ENCODE peak calls at places on chromosomes 2 and 18, in eight cellular contexts. O is GM23338, M is OCI-LY7, V is K562, R is body of pancreas, Y is mucosa of descending colon, W is adrenal gland, J is stomach. D is an unnamed sample. For H3K36me3, the result is how much of the 10 kb centered on the place peaks cover.

GRCh38 chr18:63363951-63364350 is 3.1 kb downstream of the KDSR start:
- DNase-seq in O (no peak), M (no peak), V (no peak), R (no peak), Y (no peak), W (no peak), J (no peak), D (no peak)

GRCh38 chr2:192245329-192245728 is 50.6 kb upstream of the TMEFF2 start:
- DNase-seq in O (no peak), M (no peak), V (no peak), R (no peak), Y (no peak), W (no peak), J (no peak), D (no peak)

GRCh38 chr2:177239934-177240600 is 24.5 kb downstream of the NFE2L2 start:
- DNase-seq in O (no peak), M (peak), V (no peak), R (no peak), Y (no peak), W (peak), J (peak), D (peak)

GRCh38 chr18:37492952-37493351 is 72.6 kb downstream of the CELF4 start:
- DNase-seq in O (no peak), M (no peak), V (no peak), R (no peak), Y (no peak), W (no peak), J (no peak), D (no peak)

GRCh38 chr2:134352844-134353243 is 99.0 kb downstream of the MGAT5 start:
- DNase-seq in O (no peak), M (no peak), V (no peak), R (no peak), Y (no peak), W (no peak), J (no peak), D (no peak)

GRCh38 chr2:38750011-38750792 is 959 bp downstream of the SRSF7 start:
- DNase-seq in O (no peak), M (peak), V (peak), R (peak), Y (peak), W (peak), J (peak), D (peak)

GRCh38 chr2:72147971-72148369 is 308 bp upstream of the CYP26B1 start:
- DNase-seq in O (no peak), M (no peak), V (no peak), R (no peak), Y (no peak), W (no peak), J (no peak), D (peak)

GRCh38 chr2:161625314-161625919 is 1.2 kb downstream of the SLC4A10 start:
- DNase-seq in O (peak), M (no peak), V (no peak), R (no peak), Y (peak), W (no peak), J (no peak), D (no peak)

GRCh38 chr18:3995476-3996102 is 459.5 kb downstream of the DLGAP1 start:
- DNase-seq in O (peak), M (peak), V (peak), R (peak), Y (no peak), W (peak), J (peak), D (peak)

GRCh38 chr2:233209117-233209977 is 42.1 kb upstream of the ATG16L1 start:
- DNase-seq in O (peak), M (no peak), V (no peak), R (no peak), Y (no peak), W (no peak), J (no peak), D (no peak)

GRCh38 chr18:12943200-12943599 is 4.6 kb upstream of the SEH1L start:
- DNase-seq in O (no peak), M (no peak), V (no peak), R (no peak), Y (no peak), W (no peak), J (no peak), D (no peak)

GRCh38 chr2:119011162-119011909 is 69.3 kb downstream of the MARCO start:
- DNase-seq in O (peak), M (no peak), V (peak), R (peak), Y (peak), W (peak), J (peak), D (peak)

GRCh38 chr2:46193356-46193755 is 103.9 kb upstream of the EPAS1 start:
- DNase-seq in O (no peak), M (no peak), V (no peak), R (no peak), Y (no peak), W (no peak), J (no peak), D (no peak)

GRCh38 chr2:217940261-217941220 is 62.3 kb downstream of the TNS1 start:
- DNase-seq in O (no peak), M (no peak), V (no peak), R (no peak), Y (peak), W (no peak), J (no peak), D (peak)

GRCh38 chr2:234241656-234242445 is 191.3 kb downstream of the SPP2 start:
- DNase-seq in O (no peak), M (no peak), V (no peak), R (no peak), Y (no peak), W (no peak), J (no peak), D (no peak)

GRCh38 chr2:98565286-98565860 is 42.9 kb downstream of the COA5 start:
- DNase-seq in O (no peak), M (no peak), V (no peak), R (no peak), Y (no peak), W (peak), J (no peak), D (no peak)

GRCh38 chr2:98563394-98563793 is 44.9 kb downstream of the COA5 start:
- DNase-seq in O (no peak), M (no peak), V (no peak), R (no peak), Y (no peak), W (no peak), J (no peak), D (no peak)

GRCh38 chr2:98564541-98565164 is 43.7 kb downstream of the COA5 start:
- DNase-seq in O (no peak), M (no peak), V (no peak), R (no peak), Y (peak), W (no peak), J (no peak), D (no peak)

GRCh38 chr2:98568161-98568956 is 40.0 kb downstream of the COA5 start:
- DNase-seq in O (no peak), M (no peak), V (no peak), R (no peak), Y (no peak), W (no peak), J (no peak), D (no peak)

GRCh38 chr2:98565941-98566340 is 42.4 kb downstream of the COA5 start:
- DNase-seq in O (no peak), M (no peak), V (no peak), R (no peak), Y (no peak), W (no peak), J (no peak), D (no peak)
- H3K36me3 ChIP-seq in O (under half), M (under half), V (under half), R (under half), Y (under half), W (under half), J (under half), D (under half)

GRCh38 chr2:203858176-203858575 is 9.4 kb upstream of the CTLA4 start:
- DNase-seq in O (peak), M (no peak), V (no peak), R (no peak), Y (no peak), W (no peak), J (no peak), D (no peak)
- TF ChIP-seq CTCF in O (peak), M (peak), V (no peak), R (no peak), Y (no peak), W (no peak), J (no peak), D (no peak)

GRCh38 chr18:77078671-77079070 is 53.9 kb downstream of the MBP start:
- DNase-seq in O (no peak), M (no peak), V (no peak), R (no peak), Y (no peak), W (no peak), J (no peak), D (no peak)

GRCh38 chr18:77077401-77077800 is 55.2 kb downstream of the MBP start:
- DNase-seq in O (no peak), M (no peak), V (no peak), R (no peak), Y (no peak), W (no peak), J (no peak), D (no peak)

GRCh38 chr18:77077836-77078456 is 54.6 kb downstream of the MBP start:
- DNase-seq in O (no peak), M (no peak), V (no peak), R (no peak), Y (no peak), W (no peak), J (no peak), D (no peak)

GRCh38 chr18:77080283-77080682 is 52.3 kb downstream of the MBP start:
- DNase-seq in O (no peak), M (peak), V (no peak), R (no peak), Y (no peak), W (no peak), J (no peak), D (no peak)

GRCh38 chr18:77079088-77079487 is 53.5 kb downstream of the MBP start:
- DNase-seq in O (no peak), M (no peak), V (no peak), R (no peak), Y (no peak), W (no peak), J (no peak), D (no peak)
- H3K36me3 ChIP-seq in O (under half), M (under half), V (under half), R (under half), Y (under half), W (under half), J (under half), D (under half)

DNA sequence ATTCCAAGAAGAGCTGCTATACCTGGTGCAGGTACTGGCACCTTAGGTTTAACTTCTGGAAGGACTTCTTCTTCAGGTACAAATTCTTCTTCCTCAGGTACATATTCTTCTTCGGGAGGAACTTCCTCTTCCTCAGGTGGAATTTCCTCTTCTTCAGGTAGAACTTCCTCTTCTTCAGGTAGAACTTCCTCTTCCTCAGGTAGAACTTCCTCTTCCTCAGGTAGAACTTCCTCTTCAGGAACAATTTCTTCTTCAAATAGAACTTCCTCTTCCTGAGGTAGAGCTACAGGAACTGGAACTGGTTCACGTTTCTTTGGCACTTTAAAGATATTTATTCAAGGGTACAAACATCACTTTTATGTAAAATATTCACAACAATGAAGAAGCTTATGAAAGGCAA is 129.6 kb downstream of the TTN start:
- DNase-seq in O (no peak), M (no peak), V (no peak), R (no peak), Y (no peak), W (no peak), J (no peak), D (no peak)
- TF ChIP-seq CTCF in O (no peak), M (no peak), V (no peak), R (no peak), Y (no peak), W (no peak), J (no peak), D (no peak)

GRCh38 chr2:26279886-26280285 is 35.1 kb downstream of the HADHB start:
- DNase-seq in O (no peak), M (no peak), V (no peak), R (no peak), Y (no peak), W (no peak), J (no peak), D (no peak)

GRCh38 chr2:26281226-26281625 is 36.5 kb downstream of the HADHB start:
- DNase-seq in O (no peak), M (no peak), V (no peak), R (no peak), Y (no peak), W (no peak), J (no peak), D (no peak)

GRCh38 chr2:26285931-26286330 is 41.2 kb downstream of the HADHB start:
- DNase-seq in O (no peak), M (no peak), V (no peak), R (no peak), Y (no peak), W (no peak), J (no peak), D (no peak)

GRCh38 chr2:26283606-26284005 is 38.9 kb downstream of the HADHB start:
- DNase-seq in O (no peak), M (no peak), V (no peak), R (no peak), Y (no peak), W (no peak), J (no peak), D (no peak)

GRCh38 chr2:26284132-26284531 is 39.4 kb downstream of the HADHB start:
- DNase-seq in O (no peak), M (no peak), V (no peak), R (no peak), Y (no peak), W (no peak), J (no peak), D (no peak)
- H3K36me3 ChIP-seq in O (under half), M (half or more), V (half or more), R (under half), Y (under half), W (under half), J (half or more), D (under half)

DNA sequence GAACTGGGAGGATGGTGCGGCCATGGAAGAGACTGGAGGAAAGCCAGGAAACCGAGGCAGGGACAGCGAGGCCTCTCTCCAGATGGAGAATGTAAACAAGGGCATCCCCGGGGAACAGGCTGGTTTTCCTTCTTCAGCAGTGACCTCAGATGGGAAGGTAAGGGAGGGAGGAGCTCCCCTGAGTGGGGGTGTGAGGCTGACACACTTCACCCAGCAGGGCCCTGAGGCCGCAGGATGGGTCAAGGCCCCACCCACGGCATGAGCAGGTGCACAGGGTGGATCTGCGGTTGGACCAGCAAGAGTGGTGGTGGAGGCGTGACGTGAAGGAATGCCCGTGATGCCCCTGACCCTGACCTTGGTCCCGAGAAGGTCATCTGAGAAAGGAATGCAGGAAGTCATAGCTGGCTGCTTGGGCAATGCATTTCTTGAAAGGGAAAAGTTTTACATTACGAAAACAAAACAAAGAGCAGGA is 48.1 kb downstream of the ADCY3 start:
- DNase-seq in O (peak), M (no peak), V (no peak), R (no peak), Y (no peak), W (peak), J (no peak), D (no peak)
- TF ChIP-seq CTCF in O (no peak), M (no peak), V (no peak), R (no peak), Y (no peak), W (no peak), J (no peak), D (no peak)